ENCODE peak calls at places on chromosome 21, in ten cellular contexts. One of them, this sample, is unnamed.

GRCh38 chr21:34988139-34988538 is 61.0 kb downstream of the RUNX1 start:
- DNase-seq in stomach: no peak
- DNase-seq in K562: no peak
- DNase-seq in A549: no peak
- DNase-seq in upper lobe of left lung: no peak
- DNase-seq in transverse colon: no peak
- DNase-seq in tibial nerve: no peak
- DNase-seq in sigmoid colon: no peak
- DNase-seq in HepG2: no peak
- DNase-seq in ovary: no peak
- DNase-seq in this sample: no peak

GRCh38 chr21:35476616-35477395 is 427.7 kb upstream of the RUNX1 start:
- DNase-seq in sigmoid colon: no peak
- DNase-seq in ovary: no peak
- DNase-seq in transverse colon: no peak
- DNase-seq in upper lobe of left lung: no peak
- DNase-seq in tibial nerve: no peak
- DNase-seq in A549: no peak
- DNase-seq in K562: no peak
- DNase-seq in stomach: no peak
- DNase-seq in HepG2: no peak
- DNase-seq in this sample: no peak

GRCh38 chr21:44425307-44425894 is 29.9 kb upstream of the LRRC3 start:
- DNase-seq in ovary: no peak
- DNase-seq in HepG2: no peak
- DNase-seq in sigmoid colon: peak
- DNase-seq in K562: no peak
- DNase-seq in tibial nerve: peak
- DNase-seq in upper lobe of left lung: peak
- DNase-seq in stomach: no peak
- DNase-seq in transverse colon: no peak
- DNase-seq in A549: no peak
- DNase-seq in this sample: peak

GRCh38 chr21:44556879-44557278 is 1.7 kb downstream of the KRTAP10-3 start:
- DNase-seq in HepG2: no peak
- DNase-seq in sigmoid colon: no peak
- DNase-seq in transverse colon: no peak
- DNase-seq in A549: no peak
- DNase-seq in ovary: no peak
- DNase-seq in tibial nerve: no peak
- DNase-seq in stomach: no peak
- DNase-seq in upper lobe of left lung: no peak
- DNase-seq in K562: no peak
- DNase-seq in this sample: no peak

GRCh38 chr21:45318556-45319341 is 31.1 kb upstream of the POFUT2 start:
- DNase-seq in stomach: peak
- DNase-seq in sigmoid colon: peak
- DNase-seq in upper lobe of left lung: peak
- DNase-seq in K562: peak
- DNase-seq in ovary: peak
- DNase-seq in transverse colon: peak
- DNase-seq in HepG2: peak
- DNase-seq in A549: peak
- DNase-seq in tibial nerve: no peak
- DNase-seq in this sample: peak

GRCh38 chr21:36807421-36808004 is 108.6 kb downstream of the SIM2 start:
- DNase-seq in stomach: no peak
- DNase-seq in A549: no peak
- DNase-seq in tibial nerve: no peak
- DNase-seq in K562: no peak
- DNase-seq in sigmoid colon: no peak
- DNase-seq in ovary: no peak
- DNase-seq in upper lobe of left lung: no peak
- DNase-seq in transverse colon: no peak
- DNase-seq in HepG2: no peak
- DNase-seq in this sample: no peak

GRCh38 chr21:38170705-38171682 is 85.8 kb upstream of the KCNJ15 start:
- DNase-seq in tibial nerve: no peak
- DNase-seq in upper lobe of left lung: no peak
- DNase-seq in HepG2: no peak
- DNase-seq in ovary: no peak
- DNase-seq in transverse colon: no peak
- DNase-seq in K562: no peak
- DNase-seq in stomach: peak
- DNase-seq in A549: no peak
- DNase-seq in sigmoid colon: no peak
- DNase-seq in this sample: no peak

GRCh38 chr21:45655071-45655470 is 11.5 kb downstream of the PCBP3 start:
- DNase-seq in stomach: no peak
- DNase-seq in tibial nerve: no peak
- DNase-seq in A549: no peak
- DNase-seq in transverse colon: no peak
- DNase-seq in HepG2: no peak
- DNase-seq in ovary: no peak
- DNase-seq in upper lobe of left lung: no peak
- DNase-seq in K562: no peak
- DNase-seq in sigmoid colon: no peak
- DNase-seq in this sample: no peak

DNA sequence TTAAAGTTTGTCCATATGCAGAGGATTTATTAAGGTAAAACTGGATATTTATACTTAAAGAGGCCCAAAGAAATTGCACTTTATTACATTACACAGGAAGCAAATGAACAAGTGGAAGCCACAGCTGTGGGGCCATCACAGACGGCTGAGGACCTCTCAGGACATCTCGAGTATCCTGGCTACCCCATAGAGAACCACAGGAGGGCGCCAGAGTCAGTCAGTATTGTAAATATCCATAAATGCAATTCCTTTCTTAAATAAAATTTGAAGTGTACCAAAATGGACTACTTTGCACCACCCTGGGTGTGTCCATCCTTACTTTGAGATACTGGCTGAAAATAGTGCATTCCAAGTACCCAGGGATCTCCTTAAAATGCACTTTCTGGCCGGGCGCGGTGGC is 257.2 kb downstream of the MRPL39 start:
- DNase-seq in transverse colon: no peak
- DNase-seq in sigmoid colon: no peak
- DNase-seq in upper lobe of left lung: no peak
- DNase-seq in tibial nerve: no peak
- DNase-seq in ovary: no peak
- DNase-seq in HepG2: no peak
- DNase-seq in stomach: no peak
- DNase-seq in A549: no peak
- DNase-seq in K562: no peak
- DNase-seq in this sample: no peak
- TF ChIP-seq CTCF in transverse colon: no peak
- TF ChIP-seq CTCF in sigmoid colon: no peak
- TF ChIP-seq CTCF in upper lobe of left lung: no peak
- TF ChIP-seq CTCF in tibial nerve: no peak
- TF ChIP-seq CTCF in ovary: no peak
- TF ChIP-seq CTCF in HepG2: no peak
- TF ChIP-seq CTCF in stomach: no peak
- TF ChIP-seq CTCF in A549: no peak
- TF ChIP-seq CTCF in K562: peak
- TF ChIP-seq CTCF in this sample: no peak

GRCh38 chr21:33660406-33660805 is 18.1 kb downstream of the ITSN1 start:
- DNase-seq in stomach: no peak
- DNase-seq in A549: no peak
- DNase-seq in HepG2: no peak
- DNase-seq in tibial nerve: no peak
- DNase-seq in transverse colon: no peak
- DNase-seq in ovary: no peak
- DNase-seq in sigmoid colon: no peak
- DNase-seq in K562: no peak
- DNase-seq in upper lobe of left lung: no peak
- DNase-seq in this sample: no peak
- TF ChIP-seq EP300 in stomach: no peak
- TF ChIP-seq EP300 in A549: no peak
- TF ChIP-seq EP300 in HepG2: no peak
- TF ChIP-seq EP300 in tibial nerve: no peak
- TF ChIP-seq EP300 in transverse colon: no peak
- TF ChIP-seq EP300 in ovary: no peak
- TF ChIP-seq EP300 in sigmoid colon: no peak
- TF ChIP-seq EP300 in K562: no peak
- TF ChIP-seq EP300 in upper lobe of left lung: no peak
- TF ChIP-seq EP300 in this sample: no peak

GRCh38 chr21:42834730-42835191 is 44.6 kb downstream of the WDR4 start:
- DNase-seq in transverse colon: no peak
- DNase-seq in tibial nerve: no peak
- DNase-seq in sigmoid colon: peak
- DNase-seq in ovary: no peak
- DNase-seq in HepG2: no peak
- DNase-seq in A549: no peak
- DNase-seq in upper lobe of left lung: peak
- DNase-seq in stomach: peak
- DNase-seq in K562: peak
- DNase-seq in this sample: peak
- TF ChIP-seq POLR2A in transverse colon: no peak
- TF ChIP-seq POLR2A in tibial nerve: no peak
- TF ChIP-seq POLR2A in sigmoid colon: no peak
- TF ChIP-seq POLR2A in ovary: no peak
- TF ChIP-seq POLR2A in HepG2: no peak
- TF ChIP-seq POLR2A in A549: no peak
- TF ChIP-seq POLR2A in upper lobe of left lung: no peak
- TF ChIP-seq POLR2A in stomach: no peak
- TF ChIP-seq POLR2A in K562: peak
- TF ChIP-seq POLR2A in this sample: no peak

GRCh38 chr21:23968722-23969647 is 1638.3 kb downstream of the MRPL39 start:
- DNase-seq in A549: no peak
- DNase-seq in K562: peak
- DNase-seq in stomach: peak
- DNase-seq in upper lobe of left lung: no peak
- DNase-seq in tibial nerve: no peak
- DNase-seq in transverse colon: peak
- DNase-seq in HepG2: no peak
- DNase-seq in ovary: no peak
- DNase-seq in sigmoid colon: no peak
- DNase-seq in this sample: no peak
- TF ChIP-seq CTCF in A549: no peak
- TF ChIP-seq CTCF in K562: peak
- TF ChIP-seq CTCF in stomach: peak
- TF ChIP-seq CTCF in upper lobe of left lung: peak
- TF ChIP-seq CTCF in tibial nerve: no peak
- TF ChIP-seq CTCF in transverse colon: no peak
- TF ChIP-seq CTCF in HepG2: peak
- TF ChIP-seq CTCF in ovary: no peak
- TF ChIP-seq CTCF in sigmoid colon: no peak
- TF ChIP-seq CTCF in this sample: peak

DNA sequence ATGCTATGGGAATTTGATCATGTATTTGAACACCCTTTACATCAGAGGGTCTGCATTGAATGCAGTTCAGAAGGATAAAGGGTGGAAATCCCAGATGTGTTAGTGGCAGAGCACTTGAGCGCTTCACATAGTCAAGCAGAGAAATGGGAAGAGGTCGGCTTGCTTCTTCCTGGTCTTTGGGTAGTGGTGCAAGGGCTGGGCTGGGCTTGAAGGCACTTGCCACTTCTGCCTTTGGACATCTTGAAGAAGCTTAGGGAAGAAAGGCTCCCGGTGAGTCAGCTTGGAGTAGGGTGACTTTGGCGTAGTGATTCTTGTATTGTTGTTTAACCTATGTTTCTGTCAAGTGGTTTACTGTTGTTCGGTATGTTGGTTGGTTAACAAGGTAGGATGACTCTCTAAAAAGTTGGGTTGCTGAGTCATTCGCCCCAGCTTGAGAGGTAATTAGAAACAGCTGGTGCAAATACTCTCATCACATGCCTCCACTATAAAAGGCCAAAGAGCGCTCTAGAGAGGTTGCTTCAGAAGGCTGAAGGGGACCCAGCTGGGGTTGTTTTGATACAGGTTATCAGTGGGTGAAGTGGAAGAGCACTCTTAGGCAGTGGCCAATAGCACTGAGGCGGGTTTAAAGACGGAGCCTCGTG is 1.3 kb downstream of the BACH1 start:
- DNase-seq in ovary: peak
- DNase-seq in sigmoid colon: peak
- DNase-seq in tibial nerve: no peak
- DNase-seq in A549: peak
- DNase-seq in upper lobe of left lung: no peak
- DNase-seq in transverse colon: peak
- DNase-seq in stomach: peak
- DNase-seq in HepG2: peak
- DNase-seq in K562: peak
- DNase-seq in this sample: no peak
- TF ChIP-seq EP300 in ovary: no peak
- TF ChIP-seq EP300 in sigmoid colon: no peak
- TF ChIP-seq EP300 in tibial nerve: no peak
- TF ChIP-seq EP300 in A549: no peak
- TF ChIP-seq EP300 in upper lobe of left lung: no peak
- TF ChIP-seq EP300 in transverse colon: no peak
- TF ChIP-seq EP300 in stomach: no peak
- TF ChIP-seq EP300 in HepG2: no peak
- TF ChIP-seq EP300 in K562: peak
- TF ChIP-seq EP300 in this sample: no peak

DNA sequence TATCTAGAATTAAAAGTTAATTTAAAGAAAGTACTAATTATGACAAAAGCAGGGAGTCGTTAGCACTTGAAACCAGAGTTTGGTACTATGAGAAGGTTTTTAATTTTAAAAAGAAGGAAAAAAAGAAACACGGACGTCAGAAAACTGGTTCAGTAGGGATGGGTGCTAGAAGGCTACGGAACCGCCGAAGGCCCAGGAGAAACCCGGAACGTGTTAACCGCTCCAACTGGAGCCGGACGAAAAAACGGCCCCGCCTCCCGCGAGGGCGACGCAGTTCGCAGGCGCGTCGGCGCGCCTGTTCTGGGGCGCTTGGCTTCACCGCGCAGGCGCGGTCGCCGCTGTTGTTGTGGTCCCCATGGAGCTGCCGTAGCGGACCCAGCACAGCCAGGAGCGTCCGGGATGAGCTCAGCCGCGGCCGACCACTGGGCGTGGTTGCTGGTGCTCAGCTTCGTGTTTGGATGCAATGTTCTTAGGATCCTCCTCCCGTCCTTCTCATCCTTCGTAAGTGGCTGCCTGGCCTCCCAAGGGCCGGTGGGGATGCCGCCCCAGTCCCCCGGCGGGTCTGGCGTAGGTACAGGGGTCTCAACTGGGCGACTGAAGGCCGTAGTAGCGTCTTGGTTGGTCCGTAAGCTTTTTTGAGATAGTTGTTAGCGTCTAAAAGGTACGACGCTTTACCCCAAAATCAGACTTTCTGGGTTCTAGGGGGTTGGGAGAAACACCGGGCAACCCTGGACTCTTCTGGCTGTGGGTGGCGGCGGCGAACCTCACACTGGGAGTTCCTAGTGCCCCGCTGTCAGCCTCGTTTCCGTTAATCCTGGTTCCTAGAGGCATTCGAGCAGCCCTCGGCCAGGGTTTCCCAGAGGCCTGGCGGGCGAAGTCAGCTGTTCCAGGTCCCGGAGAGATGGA is 31.4 kb upstream of the HMGN1 start:
- DNase-seq in stomach: peak
- DNase-seq in sigmoid colon: peak
- DNase-seq in HepG2: peak
- DNase-seq in upper lobe of left lung: peak
- DNase-seq in transverse colon: peak
- DNase-seq in ovary: peak
- DNase-seq in tibial nerve: peak
- DNase-seq in A549: peak
- DNase-seq in K562: peak
- DNase-seq in this sample: peak
- TF ChIP-seq POLR2A in stomach: no peak
- TF ChIP-seq POLR2A in sigmoid colon: peak
- TF ChIP-seq POLR2A in HepG2: peak
- TF ChIP-seq POLR2A in upper lobe of left lung: no peak
- TF ChIP-seq POLR2A in transverse colon: peak
- TF ChIP-seq POLR2A in ovary: peak
- TF ChIP-seq POLR2A in tibial nerve: peak
- TF ChIP-seq POLR2A in A549: peak
- TF ChIP-seq POLR2A in K562: peak
- TF ChIP-seq POLR2A in this sample: no peak